ENCODE peak calls at places on chromosomes 2 and 18, in six cellular contexts. S is AML-193, Y is kidney epithelial cell, Z is GM19239, P is HS-5, T is A549. G is an unnamed sample.

GRCh38 chr2:240205348-240205747 is 64.9 kb upstream of the OTOS start:
- DNase-seq in T (peak), Z (no peak), Y (peak), P (peak), S (no peak), G (no peak)

GRCh38 chr2:173793649-173794565 is 171.3 kb downstream of the SP3 start:
- DNase-seq in Y (no peak), Z (no peak), S (no peak), P (no peak), T (no peak), G (no peak)

GRCh38 chr2:167823066-167823465 is 424.3 kb downstream of the STK39 start:
- DNase-seq in Y (no peak), S (no peak), Z (no peak), P (no peak), T (no peak), G (no peak)

GRCh38 chr2:152525277-152525838 is 190.4 kb downstream of the FMNL2 start:
- DNase-seq in T (no peak), Y (no peak), S (no peak), Z (no peak), P (peak), G (no peak)

GRCh38 chr18:11902522-11903292 is 5.4 kb downstream of the MPPE1 start:
- DNase-seq in T (no peak), Y (no peak), S (no peak), P (no peak), Z (no peak), G (no peak)

GRCh38 chr2:82333697-82334096 is 2029.1 kb upstream of the LRRTM1 start:
- DNase-seq in S (no peak), Z (no peak), Y (no peak), P (no peak), T (no peak), G (peak)

GRCh38 chr2:140013556-140014270 is 1233.5 kb upstream of the NXPH2 start:
- DNase-seq in Y (no peak), Z (no peak), P (no peak), S (no peak), T (no peak), G (no peak)

GRCh38 chr18:63299837-63300787 is 19.5 kb downstream of the BCL2 start:
- DNase-seq in P (no peak), T (no peak), Y (no peak), Z (no peak), S (no peak), G (no peak)

GRCh38 chr2:59339121-59339836 is 1098.2 kb upstream of the FANCL start:
- DNase-seq in S (no peak), Z (no peak), Y (no peak), P (no peak), T (no peak), G (no peak)

GRCh38 chr2:237720444-237720843 is 78.1 kb upstream of the RBM44 start:
- DNase-seq in Z (no peak), P (no peak), S (no peak), Y (no peak), T (no peak), G (no peak)

GRCh38 chr2:178404380-178404767 is 46.6 kb downstream of the PRKRA start:
- DNase-seq in Z (peak), P (peak), T (no peak), Y (peak), S (peak), G (peak)

GRCh38 chr18:35495821-35496368 is 1.9 kb downstream of the INO80C start:
- DNase-seq in T (no peak), P (no peak), S (peak), Y (no peak), Z (no peak), G (no peak)

GRCh38 chr2:3321825-3322224 is 55.8 kb downstream of the EIPR1 start:
- DNase-seq in Z (no peak), Y (no peak), P (no peak), S (no peak), T (no peak), G (no peak)

GRCh38 chr2:221895366-221896121 is 323.4 kb upstream of the EPHA4 start:
- DNase-seq in P (no peak), Y (no peak), T (no peak), S (no peak), Z (no peak), G (peak)

GRCh38 chr18:75183524-75183923 is 25.4 kb downstream of the PTGR3 start:
- DNase-seq in T (no peak), S (no peak), Z (no peak), P (no peak), Y (peak), G (no peak)

GRCh38 chr18:61635901-61636528 is 256.8 kb downstream of the RNF152 start:
- DNase-seq in S (peak), Z (no peak), Y (no peak), T (no peak), P (no peak), G (peak)

GRCh38 chr2:58925676-58926081 is 684.6 kb upstream of the FANCL start:
- DNase-seq in S (no peak), Z (no peak), Y (no peak), T (no peak), P (no peak), G (no peak)

GRCh38 chr2:26720322-26721166 is 28.0 kb downstream of the KCNK3 start:
- DNase-seq in T (peak), P (no peak), S (no peak), Z (no peak), Y (no peak), G (no peak)

GRCh38 chr2:242020196-242021004 is 150.9 kb downstream of the RTP5 start:
- DNase-seq in P (no peak), Z (no peak), Y (no peak), T (no peak), S (no peak), G (peak)

GRCh38 chr2:7725850-7726242 is 808.6 kb downstream of the RNF144A start:
- DNase-seq in Z (no peak), Y (no peak), P (no peak), S (no peak), T (no peak), G (no peak)

GRCh38 chr18:52869942-52870907 is 530.2 kb downstream of the DCC start:
- DNase-seq in T (no peak), S (no peak), P (no peak), Y (no peak), Z (no peak), G (no peak)

GRCh38 chr2:99159594-99159993 is 4.8 kb downstream of the LIPT1 start:
- DNase-seq in Y (no peak), T (no peak), P (no peak), S (no peak), Z (no peak), G (no peak)

GRCh38 chr2:147500229-147500628 is 344.6 kb upstream of the ACVR2A start:
- DNase-seq in T (no peak), Z (no peak), S (no peak), Y (no peak), P (no peak), G (no peak)

GRCh38 chr2:40716879-40717278 is 265.0 kb upstream of the SLC8A1 start:
- DNase-seq in S (no peak), Y (peak), P (peak), T (no peak), Z (no peak), G (peak)

GRCh38 chr2:231626449-231626848 is 33.8 kb downstream of the TEX44 start:
- DNase-seq in Z (no peak), Y (no peak), P (no peak), S (no peak), T (no peak), G (no peak)

G was measured in left lung.